ENCODE peak calls at places on chromosomes 13 and 19, in six cellular contexts. J is progenitor cell of endocrine pancreas, V is Calu3, N is right atrium auricular region, H is upper lobe of right lung, T is fibroblast of the aortic adventitia. B is an unnamed sample.

GRCh38 chr19:3142292-3142670 is 6.4 kb downstream of the GNA15 start:
- DNase-seq in J (no peak), V (no peak), N (no peak), H (no peak), T (peak), B (peak)

GRCh38 chr13:80363890-80364503 is 23.1 kb upstream of the SPRY2 start:
- DNase-seq in J (no peak), V (no peak), N (no peak), H (no peak), T (peak), B (peak)

GRCh38 chr19:48913114-48913513 is 13.0 kb downstream of the NUCB1 start:
- DNase-seq in J (no peak), V (no peak), N (no peak), H (no peak), T (no peak), B (no peak)

GRCh38 chr19:35828694-35829301 is 16.2 kb upstream of the PRODH2 start:
- DNase-seq in J (peak), V (peak), N (no peak), H (no peak), T (peak), B (peak)

GRCh38 chr19:2554856-2555255 is 78.9 kb downstream of the GADD45B start:
- DNase-seq in J (no peak), V (no peak), N (no peak), H (no peak), T (no peak), B (peak)

GRCh38 chr19:38877781-38878574 is at the start of gene RINL:
- DNase-seq in J (no peak), V (peak), N (no peak), H (peak), T (no peak), B (no peak)

GRCh38 chr19:1365964-1366695 is 17.6 kb upstream of the NDUFS7 start:
- DNase-seq in J (no peak), V (no peak), N (no peak), H (no peak), T (no peak), B (no peak)

GRCh38 chr13:94661396-94661795 is 50.9 kb downstream of the SOX21 start:
- DNase-seq in J (no peak), V (no peak), N (no peak), H (no peak), T (no peak), B (no peak)

GRCh38 chr13:67934615-67935330 is 704.6 kb upstream of the PCDH9 start:
- DNase-seq in J (no peak), V (no peak), N (no peak), H (no peak), T (no peak), B (no peak)

GRCh38 chr19:8042900-8043299 is 9.7 kb upstream of the CCL25 start:
- DNase-seq in J (no peak), V (no peak), N (no peak), H (no peak), T (no peak), B (no peak)

GRCh38 chr19:50516859-50517703 is 3.4 kb upstream of the ASPDH start:
- DNase-seq in J (no peak), V (no peak), N (no peak), H (no peak), T (no peak), B (no peak)

GRCh38 chr19:50517704-50518075 is 4.0 kb upstream of the ASPDH start:
- DNase-seq in J (no peak), V (no peak), N (no peak), H (no peak), T (no peak), B (no peak)

GRCh38 chr19:50519006-50519575 is 5.4 kb upstream of the ASPDH start:
- DNase-seq in J (no peak), V (no peak), N (no peak), H (no peak), T (no peak), B (no peak)

GRCh38 chr19:50516456-50516855 is 2.7 kb upstream of the ASPDH start:
- DNase-seq in J (no peak), V (no peak), N (no peak), H (no peak), T (no peak), B (no peak)

GRCh38 chr19:50518091-50519005 is 4.6 kb upstream of the ASPDH start:
- DNase-seq in J (no peak), V (no peak), N (no peak), H (no peak), T (no peak), B (no peak)
- TF ChIP-seq CTCF in J (no peak), V (no peak), N (no peak), H (no peak), T (no peak), B (no peak)

GRCh38 chr13:42816538-42816937 is 35.2 kb downstream of the FAM216B start:
- DNase-seq in J (no peak), V (no peak), N (no peak), H (no peak), T (no peak), B (no peak)
- TF ChIP-seq CTCF in J (peak), V (no peak), N (no peak), H (no peak), T (peak), B (no peak)

DNA sequence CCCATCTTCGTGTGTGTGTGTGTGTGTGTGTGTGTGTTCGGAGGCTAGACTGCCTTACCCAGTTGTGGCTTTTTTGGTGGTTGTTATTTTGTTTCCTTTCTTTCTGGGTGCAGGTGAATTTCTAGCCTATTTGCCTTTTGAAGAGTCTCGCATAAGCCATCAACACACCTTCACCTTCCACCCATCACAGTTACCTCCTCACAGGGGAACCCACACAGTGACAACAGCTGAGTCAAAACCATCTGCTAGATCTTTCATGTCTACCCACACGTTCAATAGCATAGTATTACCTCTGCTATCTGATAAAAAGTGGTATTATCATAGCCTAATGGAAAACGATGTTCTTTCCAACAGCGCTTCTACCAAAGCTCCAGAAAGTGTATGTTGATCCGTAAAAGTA is 303.2 kb upstream of the TMTC4 start:
- DNase-seq in J (no peak), V (no peak), N (no peak), H (no peak), T (no peak), B (no peak)
- TF ChIP-seq CTCF in J (no peak), V (no peak), N (no peak), H (no peak), T (no peak), B (no peak)

GRCh38 chr13:76886292-76887061 is at the start of gene KCTD12:
- DNase-seq in J (peak), V (peak), N (peak), H (peak), T (peak), B (peak)

GRCh38 chr13:76884571-76885202 is 1.5 kb downstream of the KCTD12 start:
- DNase-seq in J (no peak), V (no peak), N (no peak), H (no peak), T (peak), B (peak)

GRCh38 chr13:76884167-76884566 is 2.0 kb downstream of the KCTD12 start:
- DNase-seq in J (no peak), V (peak), N (peak), H (peak), T (peak), B (peak)

GRCh38 chr13:76886005-76886291 is 257 bp downstream of the KCTD12 start:
- DNase-seq in J (no peak), V (no peak), N (no peak), H (no peak), T (no peak), B (no peak)

GRCh38 chr13:76885203-76886004 is 801 bp downstream of the KCTD12 start:
- DNase-seq in J (peak), V (peak), N (peak), H (peak), T (peak), B (peak)
- TF ChIP-seq CTCF in J (no peak), V (no peak), N (peak), H (peak), T (peak), B (peak)

GRCh38 chr13:110564472-110564985 is 3.0 kb upstream of the RAB20 start:
- DNase-seq in J (no peak), V (no peak), N (no peak), H (peak), T (no peak), B (no peak)

GRCh38 chr13:110562696-110563462 is 1.4 kb upstream of the RAB20 start:
- DNase-seq in J (no peak), V (no peak), N (no peak), H (peak), T (no peak), B (no peak)

GRCh38 chr13:110566201-110566600 is 4.7 kb upstream of the RAB20 start:
- DNase-seq in J (no peak), V (no peak), N (no peak), H (no peak), T (no peak), B (no peak)

GRCh38 chr13:110563463-110563774 is 1.9 kb upstream of the RAB20 start:
- DNase-seq in J (no peak), V (no peak), N (no peak), H (peak), T (no peak), B (no peak)

DNA sequence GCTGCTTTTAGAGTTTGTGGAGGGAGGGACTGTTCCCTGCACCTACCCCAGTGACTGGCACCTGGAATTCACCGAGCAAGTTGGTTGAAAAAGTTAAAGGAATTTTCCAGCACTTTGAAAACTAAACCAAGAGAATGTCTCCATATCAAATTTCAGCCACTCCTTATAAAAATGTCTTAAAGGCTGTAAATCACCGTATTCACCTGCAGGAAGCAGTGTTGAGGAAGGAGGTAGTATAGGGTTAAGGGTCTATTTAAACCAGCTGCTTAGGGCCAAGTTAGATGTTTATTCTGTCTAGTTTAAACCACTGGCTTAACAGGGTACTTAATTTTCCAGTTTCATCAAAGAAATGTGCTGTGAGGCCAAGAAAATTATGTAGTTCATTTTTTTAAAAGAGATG is 3.8 kb upstream of the RAB20 start:
- DNase-seq in J (no peak), V (no peak), N (no peak), H (peak), T (no peak), B (no peak)
- TF ChIP-seq CTCF in J (peak), V (no peak), N (no peak), H (no peak), T (no peak), B (no peak)

GRCh38 chr19:47280183-47280797 is 5.6 kb downstream of the INAFM1 start:
- DNase-seq in J (no peak), V (peak), N (no peak), H (peak), T (no peak), B (no peak)
- TF ChIP-seq CTCF in J (peak), V (peak), N (no peak), H (peak), T (peak), B (peak)

GRCh38 chr13:58955546-58956385 is 1208.0 kb downstream of the DIAPH3 start:
- DNase-seq in J (no peak), V (no peak), N (no peak), H (no peak), T (no peak), B (no peak)

GRCh38 chr13:58950911-58951310 is 1212.8 kb downstream of the DIAPH3 start:
- DNase-seq in J (no peak), V (no peak), N (no peak), H (no peak), T (no peak), B (no peak)

GRCh38 chr13:58949646-58950045 is 1214.1 kb downstream of the DIAPH3 start:
- DNase-seq in J (no peak), V (no peak), N (no peak), H (no peak), T (no peak), B (no peak)

DNA sequence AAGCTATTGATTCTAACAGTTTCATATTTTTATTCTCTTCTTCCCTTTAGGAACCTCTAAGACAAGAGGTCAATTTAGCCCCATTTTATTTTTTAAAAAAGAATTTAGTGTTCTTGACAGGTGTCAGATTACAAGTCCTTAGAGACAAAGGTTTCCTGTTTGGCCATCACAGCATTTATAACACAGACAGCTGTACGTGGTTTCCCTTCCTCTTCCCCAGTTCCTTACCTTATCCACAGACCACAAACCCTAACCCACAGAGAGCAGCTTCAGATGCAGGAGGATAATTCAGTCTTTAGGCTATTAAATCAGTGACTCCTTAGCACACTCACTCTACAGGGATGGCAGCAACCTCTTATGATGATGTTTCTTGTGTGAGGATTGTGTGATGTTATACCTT is 1210.1 kb downstream of the DIAPH3 start:
- DNase-seq in J (no peak), V (no peak), N (no peak), H (no peak), T (no peak), B (no peak)
- TF ChIP-seq CTCF in J (no peak), V (no peak), N (no peak), H (no peak), T (no peak), B (no peak)